ENCODE peak calls at places on chromosomes 5 and 9, in four cellular contexts. L is gastrocnemius medialis; T is RWPE1; X is activated CD8-positive, alpha-beta memory T cell treated with anti-CD3 and anti-CD28 coated beads, Interleukin-2, amount 50 U/mL, for 4 hours. D is an unnamed sample.
A peak's percentile ranks its signal among the peaks of the same experiment; 100 is the strongest.

GRCh38 chr9:73079326-73079725 is 72.3 kb upstream of the ANXA1 start:
- DNase-seq in L (no peak), T (peak; percentile 21), X (no peak), D (no peak)

GRCh38 chr9:38003230-38003629 is 65.8 kb downstream of the SHB start:
- DNase-seq in L (no peak), T (no peak), X (no peak), D (no peak)

GRCh38 chr5:135242496-135243193 is 156.4 kb downstream of the MACROH2A1 start:
- DNase-seq in L (peak; percentile 82), T (no peak), X (no peak), D (peak; percentile 52)

GRCh38 chr5:124847907-124848306 is 101.5 kb upstream of the ZNF608 start:
- DNase-seq in L (no peak), T (no peak), X (no peak), D (no peak)

GRCh38 chr5:55853271-55853670 is 2.1 kb downstream of the IL31RA start:
- DNase-seq in L (no peak), T (peak; percentile 60), X (no peak), D (no peak)

GRCh38 chr5:67985686-67986387 is 229.7 kb upstream of the PIK3R1 start:
- DNase-seq in L (no peak), T (no peak), X (no peak), D (peak; percentile 48)

GRCh38 chr5:89690331-89690730 is 719.2 kb downstream of the CETN3 start:
- DNase-seq in L (no peak), T (no peak), X (no peak), D (no peak)

GRCh38 chr9:112640311-112640710 is 77.6 kb downstream of the INIP start:
- DNase-seq in L (no peak), T (no peak), X (no peak), D (no peak)

GRCh38 chr5:42993516-42994284 is 46.4 kb downstream of the ANXA2R start:
- DNase-seq in L (no peak), T (no peak), X (peak; percentile 45), D (peak; percentile 76)

GRCh38 chr5:16936150-16937022 is at the start of gene MYO10:
- DNase-seq in L (peak; percentile 32), T (peak; percentile 89), X (peak; percentile 21), D (peak; percentile 80)

GRCh38 chr9:134888603-134889195 is 8.1 kb downstream of the FCN2 start:
- DNase-seq in L (no peak), T (no peak), X (no peak), D (no peak)

GRCh38 chr5:141493500-141494422 is 4.9 kb downstream of the PCDHGC5 start:
- DNase-seq in L (no peak), T (no peak), X (no peak), D (peak; percentile 67)

GRCh38 chr9:96027271-96028131 is 152.0 kb downstream of the ERCC6L2 start:
- DNase-seq in L (no peak), T (no peak), X (peak; percentile 35), D (no peak)

GRCh38 chr5:139641116-139642080 is 6.8 kb upstream of the CXXC5 start:
- DNase-seq in L (no peak), T (no peak), X (no peak), D (no peak)

GRCh38 chr5:151456321-151456940 is 9.0 kb downstream of the SLC36A1 start:
- DNase-seq in L (no peak), T (no peak), X (no peak), D (no peak)

GRCh38 chr9:82188817-82189216 is 200.2 kb downstream of the SPATA31D1 start:
- DNase-seq in L (no peak), T (no peak), X (no peak), D (no peak)

GRCh38 chr9:113187935-113188595 is 33.0 kb downstream of the FKBP15 start:
- DNase-seq in L (peak; percentile 49), T (peak; percentile 99), X (no peak), D (peak; percentile 95)

GRCh38 chr9:106622148-106622547 is 240.8 kb upstream of the ZNF462 start:
- DNase-seq in L (no peak), T (no peak), X (no peak), D (no peak)

GRCh38 chr5:1782385-1783213 is 17.0 kb downstream of the MRPL36 start:
- DNase-seq in L (no peak), T (no peak), X (no peak), D (no peak)

GRCh38 chr9:12708562-12709298 is 15.5 kb downstream of the TYRP1 start:
- DNase-seq in L (no peak), T (peak; percentile 43), X (no peak), D (peak; percentile 61)

GRCh38 chr5:135027699-135028615 is 6.1 kb downstream of the PITX1 start:
- DNase-seq in L (no peak), T (no peak), X (no peak), D (no peak)

GRCh38 chr5:9954869-9955268 is 294.8 kb downstream of the ATPSCKMT start:
- DNase-seq in L (no peak), T (no peak), X (no peak), D (no peak)

GRCh38 chr9:38057416-38058195 is 11.4 kb downstream of the SHB start:
- DNase-seq in L (no peak), T (peak; percentile 41), X (no peak), D (no peak)

GRCh38 chr9:33708441-33708840 is 86.9 kb upstream of the PRSS3 start:
- DNase-seq in L (no peak), T (no peak), X (no peak), D (no peak)

GRCh38 chr5:178205010-178205748 is 846 bp downstream of the HNRNPAB start:
- DNase-seq in L (peak; percentile 50), T (peak; percentile 96), X (peak; percentile 75), D (peak; percentile 83)

GRCh38 chr5:149847611-149848010 is 97.0 kb downstream of the PDE6A start:
- DNase-seq in L (no peak), T (no peak), X (no peak), D (no peak)

GRCh38 chr5:173505634-173506033 is 110.8 kb downstream of the BOD1 start:
- DNase-seq in L (no peak), T (no peak), X (no peak), D (no peak)

GRCh38 chr5:57452885-57453284 is 29.7 kb downstream of the ACTBL2 start:
- DNase-seq in L (no peak), T (no peak), X (no peak), D (no peak)

GRCh38 chr5:180601591-180602480 is 10.5 kb upstream of the SCGB3A1 start:
- DNase-seq in L (no peak), T (no peak), X (no peak), D (no peak)

GRCh38 chr5:159619826-159620225 is 289.5 kb upstream of the IL12B start:
- DNase-seq in L (no peak), T (no peak), X (no peak), D (peak; percentile 10)

GRCh38 chr9:2012347-2012746 is 2.8 kb upstream of the SMARCA2 start:
- DNase-seq in L (no peak), T (no peak), X (no peak), D (no peak)

GRCh38 chr9:129209580-129209979 is 31.5 kb upstream of the IER5L start:
- DNase-seq in L (no peak), T (no peak), X (no peak), D (no peak)

GRCh38 chr9:71637433-71637832 is 130.9 kb downstream of the CEMIP2 start:
- DNase-seq in L (no peak), T (no peak), X (no peak), D (no peak)